ENCODE peak calls at places on chromosomes 3 and 15, in eight cellular contexts. W is mammary epithelial cell, E is RCC 7860, S is NB4, U is GM23338, A is NCI-H1092 treated with DMSO at 0.1 percent for 48 hours, M is AG08396, G is AG09319. K is an unnamed sample.

GRCh38 chr3:138726966-138727365 is 107.8 kb downstream of the PIK3CB start:
- DNase-seq in S (no peak), U (no peak), G (no peak), E (no peak), A (no peak), W (no peak), M (peak; percentile 8), K (no peak)

GRCh38 chr3:23734481-23734880 is 71.3 kb upstream of the UBE2E1 start:
- DNase-seq in U (no peak), G (no peak), S (no peak), E (no peak), W (peak; percentile 11), A (no peak), M (no peak), K (no peak)

GRCh38 chr3:184005981-184006507 is 11.6 kb downstream of the ABCC5 start:
- DNase-seq in U (peak; percentile 53), S (peak; percentile 11), E (peak; percentile 59), W (peak; percentile 96), A (peak; percentile 92), G (no peak), M (peak; percentile 26), K (no peak)

GRCh38 chr3:127170794-127171193 is 22.1 kb upstream of the PRR23E start:
- DNase-seq in S (no peak), M (peak; percentile 77), A (peak; percentile 85), W (peak; percentile 16), U (no peak), E (peak; percentile 62), G (peak; percentile 12), K (no peak)

GRCh38 chr3:10744098-10744465 is 71.9 kb upstream of the SLC6A11 start:
- DNase-seq in U (peak; percentile 47), E (no peak), M (no peak), W (no peak), A (no peak), S (peak; percentile 44), G (no peak), K (no peak)

GRCh38 chr3:124034016-124034808 is 42.3 kb upstream of the ROPN1 start:
- DNase-seq in U (peak; percentile 48), M (no peak), E (no peak), W (no peak), G (no peak), A (peak; percentile 19), S (no peak), K (no peak)

GRCh38 chr3:107543666-107544065 is 20.9 kb downstream of the BBX start:
- DNase-seq in U (peak; percentile 51), A (peak; percentile 10), S (peak; percentile 34), E (no peak), W (no peak), G (no peak), M (no peak), K (no peak)

GRCh38 chr3:67715911-67716310 is 61.5 kb upstream of the SUCLG2 start:
- DNase-seq in E (no peak), G (no peak), U (no peak), W (no peak), S (no peak), A (no peak), M (no peak), K (no peak)

GRCh38 chr3:111301238-111301798 is 229.7 kb downstream of the NECTIN3 start:
- DNase-seq in A (no peak), S (no peak), U (no peak), W (no peak), M (no peak), G (no peak), E (no peak), K (no peak)

GRCh38 chr15:43268111-43269105 is 1.7 kb upstream of the TGM5 start:
- DNase-seq in E (no peak), W (no peak), U (peak; percentile 77), G (no peak), M (no peak), A (no peak), S (peak; percentile 71), K (no peak)

GRCh38 chr15:69279636-69280035 is 19.1 kb upstream of the PAQR5 start:
- DNase-seq in S (no peak), G (no peak), W (no peak), M (no peak), U (no peak), E (no peak), A (no peak), K (no peak)

GRCh38 chr3:4995500-4996053 is 16.3 kb downstream of the BHLHE40 start:
- DNase-seq in S (no peak), A (no peak), E (peak; percentile 95), U (no peak), M (no peak), G (no peak), W (peak; percentile 96), K (no peak)

GRCh38 chr3:134336587-134336986 is 37.7 kb downstream of the AMOTL2 start:
- DNase-seq in S (no peak), G (no peak), M (no peak), W (peak; percentile 49), A (no peak), E (peak; percentile 72), U (no peak), K (no peak)

GRCh38 chr15:70265466-70265978 is 167.8 kb upstream of the TLE3 start:
- DNase-seq in G (no peak), S (no peak), U (no peak), M (no peak), W (no peak), E (no peak), A (no peak), K (no peak)

GRCh38 chr3:188861847-188862740 is 309.7 kb upstream of the TPRG1 start:
- DNase-seq in W (peak; percentile 61), M (no peak), G (no peak), U (no peak), E (peak; percentile 27), A (no peak), S (no peak), K (no peak)

GRCh38 chr3:43286886-43287301 is 554 bp downstream of the SNRK start:
- DNase-seq in U (peak; percentile 43), A (peak; percentile 16), S (peak; percentile 42), E (no peak), M (peak; percentile 73), G (no peak), W (peak; percentile 27), K (peak; percentile 19)

GRCh38 chr15:80405970-80406369 is 1.8 kb downstream of the ARNT2 start:
- DNase-seq in G (no peak), S (no peak), M (no peak), U (no peak), E (no peak), A (no peak), W (no peak), K (no peak)

K was measured in activated effector memory CD4-positive, alpha-beta T cell treated with Interleukin-2 at 50 U/mL for 16 hours.